ENCODE peak calls at places on chromosomes 3 and 15, in nine cellular contexts. M is mesothelial cell of epicardium, R is foreskin fibroblast, J is heart right ventricle, V is GM23338, T is astrocyte of the spinal cord, L is GM12865, I is HFF-Myc, Y is GM12878. H is an unnamed sample.

GRCh38 chr3:50380375-50381085 is 21.2 kb upstream of the TMEM115 start:
- DNase-seq in M (no peak), R (no peak), J (no peak), V (no peak), T (no peak), L (no peak), I (no peak), Y (no peak), H (no peak)

GRCh38 chr15:28892789-28893610 is 7.2 kb downstream of the APBA2 start:
- DNase-seq in M (no peak), R (no peak), J (no peak), V (no peak), T (no peak), L (no peak), I (peak; percentile 67), Y (no peak), H (no peak)

GRCh38 chr15:64500695-64501395 is 40.5 kb downstream of the ZNF609 start:
- DNase-seq in M (no peak), R (no peak), J (no peak), V (no peak), T (no peak), L (no peak), I (no peak), Y (no peak), H (no peak)

GRCh38 chr15:73081321-73081958 is 29.2 kb downstream of the NEO1 start:
- DNase-seq in M (no peak), R (peak; percentile 28), J (no peak), V (peak; percentile 74), T (peak; percentile 61), L (peak; percentile 49), I (peak; percentile 39), Y (no peak), H (no peak)

GRCh38 chr15:83380682-83381081 is 66.5 kb upstream of the SH3GL3 start:
- DNase-seq in M (no peak), R (peak; percentile 15), J (peak; percentile 32), V (peak; percentile 34), T (peak; percentile 42), L (peak; percentile 81), I (no peak), Y (peak; percentile 13), H (no peak)

GRCh38 chr3:132064114-132064513 is 29.3 kb upstream of the CPNE4 start:
- DNase-seq in M (no peak), R (no peak), J (no peak), V (peak; percentile 84), T (no peak), L (no peak), I (no peak), Y (no peak), H (no peak)

GRCh38 chr3:141959921-141960554 is 83.6 kb downstream of the ATP1B3 start:
- DNase-seq in M (no peak), R (peak; percentile 65), J (no peak), V (no peak), T (peak; percentile 49), L (no peak), I (peak; percentile 15), Y (no peak), H (no peak)

GRCh38 chr15:70497661-70498060 is 265.7 kb downstream of the UACA start:
- DNase-seq in M (no peak), R (no peak), J (no peak), V (no peak), T (no peak), L (no peak), I (no peak), Y (no peak), H (no peak)

GRCh38 chr3:127040216-127040615 is 57.3 kb downstream of the PLXNA1 start:
- DNase-seq in M (no peak), R (no peak), J (no peak), V (no peak), T (no peak), L (no peak), I (no peak), Y (no peak), H (no peak)

GRCh38 chr15:74041311-74041756 is 41.0 kb downstream of the GOLGA6A start:
- DNase-seq in M (no peak), R (no peak), J (no peak), V (no peak), T (no peak), L (no peak), I (no peak), Y (no peak), H (no peak)

GRCh38 chr3:104279617-104280016 is 1087.1 kb upstream of the ALCAM start:
- DNase-seq in M (no peak), R (no peak), J (no peak), V (no peak), T (peak; percentile 76), L (no peak), I (peak; percentile 0), Y (no peak), H (no peak)

GRCh38 chr3:116474356-116475200 is 29.3 kb upstream of the LSAMP start:
- DNase-seq in M (no peak), R (no peak), J (no peak), V (no peak), T (no peak), L (no peak), I (no peak), Y (no peak), H (no peak)

GRCh38 chr3:52792961-52793695 is 1.5 kb upstream of the ITIH3 start:
- DNase-seq in M (no peak), R (peak; percentile 14), J (no peak), V (no peak), T (no peak), L (no peak), I (no peak), Y (no peak), H (no peak)

GRCh38 chr3:52791928-52792327 is 2.7 kb upstream of the ITIH3 start:
- DNase-seq in M (no peak), R (no peak), J (no peak), V (no peak), T (no peak), L (no peak), I (no peak), Y (no peak), H (no peak)

GRCh38 chr3:52791396-52791795 is 3.2 kb upstream of the ITIH3 start:
- DNase-seq in M (no peak), R (no peak), J (no peak), V (no peak), T (no peak), L (no peak), I (no peak), Y (no peak), H (no peak)

GRCh38 chr3:52793702-52794611 is 639 bp upstream of the ITIH3 start:
- DNase-seq in M (no peak), R (no peak), J (no peak), V (no peak), T (no peak), L (no peak), I (no peak), Y (no peak), H (no peak)

DNA sequence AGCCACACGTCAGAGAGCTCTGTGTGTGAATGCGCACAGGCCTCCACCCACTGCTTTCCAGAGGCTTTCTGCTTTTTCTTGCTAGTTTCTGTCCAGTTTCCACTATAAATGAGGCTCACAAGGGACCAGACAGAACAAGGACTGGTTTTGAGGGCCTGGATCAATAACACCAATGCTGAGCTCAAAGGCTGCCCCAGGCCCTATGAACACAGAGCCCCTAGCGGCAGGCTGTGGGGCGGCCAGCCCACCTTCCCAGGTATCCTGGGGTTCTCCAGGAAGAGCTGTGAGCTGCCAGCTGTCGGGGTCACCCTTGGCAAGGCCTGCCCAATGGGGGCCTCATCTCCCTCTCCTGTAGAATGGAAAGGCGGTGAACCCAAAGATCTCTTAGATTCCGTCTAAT is 2.2 kb upstream of the ITIH3 start:
- DNase-seq in M (no peak), R (no peak), J (no peak), V (peak; percentile 71), T (no peak), L (no peak), I (no peak), Y (no peak), H (no peak)
- TF ChIP-seq CTCF in M (no peak), R (no peak), J (no peak), V (peak; percentile 56), T (peak; percentile 29), L (peak; percentile 46), I (peak; percentile 28), Y (no peak), H (peak; percentile 51)

GRCh38 chr15:32991544-32992192 is 202.8 kb downstream of the FMN1 start:
- DNase-seq in M (no peak), R (no peak), J (no peak), V (no peak), T (no peak), L (no peak), I (no peak), Y (no peak), H (no peak)

GRCh38 chr15:32990071-32990470 is 204.4 kb downstream of the FMN1 start:
- DNase-seq in M (no peak), R (no peak), J (no peak), V (no peak), T (no peak), L (no peak), I (no peak), Y (no peak), H (no peak)

GRCh38 chr15:32998182-32998581 is 196.3 kb downstream of the FMN1 start:
- DNase-seq in M (no peak), R (no peak), J (no peak), V (no peak), T (no peak), L (no peak), I (no peak), Y (no peak), H (no peak)

GRCh38 chr15:32994810-32995424 is 199.6 kb downstream of the FMN1 start:
- DNase-seq in M (no peak), R (peak; percentile 41), J (no peak), V (peak; percentile 52), T (peak; percentile 70), L (peak; percentile 44), I (no peak), Y (no peak), H (no peak)

GRCh38 chr15:32993285-32993684 is 201.2 kb downstream of the FMN1 start:
- DNase-seq in M (no peak), R (no peak), J (no peak), V (peak; percentile 47), T (peak; percentile 22), L (peak; percentile 1), I (no peak), Y (no peak), H (no peak)
- TF ChIP-seq CTCF in M (no peak), R (peak; percentile 30), J (no peak), V (peak; percentile 63), T (peak; percentile 46), L (no peak), I (no peak), Y (no peak), H (peak; percentile 62)

DNA sequence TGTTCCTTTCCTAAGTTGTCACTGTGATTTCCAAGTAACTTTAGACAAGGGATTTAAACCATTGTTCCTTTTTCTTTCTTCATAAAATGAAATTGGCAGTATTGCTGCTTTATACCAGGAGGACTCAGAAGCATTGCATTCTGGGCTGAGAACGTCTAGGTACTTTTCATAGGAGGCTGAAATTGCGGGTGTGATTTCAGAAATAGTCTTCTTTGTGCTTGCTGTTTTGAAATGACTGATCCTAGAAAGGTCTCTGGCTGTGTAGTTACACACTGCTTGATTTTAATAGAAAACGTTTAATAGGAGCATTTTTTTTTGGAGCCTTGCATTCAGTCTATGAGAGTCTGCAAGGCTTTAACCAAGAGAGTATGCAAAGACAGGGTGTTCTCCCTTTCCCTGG is 56.3 kb downstream of the PPM1L start:
- DNase-seq in M (no peak), R (no peak), J (no peak), V (no peak), T (no peak), L (peak; percentile 12), I (no peak), Y (no peak), H (no peak)
- TF ChIP-seq CTCF in M (no peak), R (no peak), J (no peak), V (no peak), T (no peak), L (no peak), I (no peak), Y (no peak), H (no peak)

GRCh38 chr3:167209011-167209410 is 171.1 kb downstream of the ZBBX start:
- DNase-seq in M (no peak), R (no peak), J (no peak), V (peak; percentile 2), T (no peak), L (no peak), I (no peak), Y (no peak), H (no peak)
- TF ChIP-seq CTCF in M (no peak), R (no peak), J (no peak), V (no peak), T (no peak), L (no peak), I (no peak), Y (no peak), H (no peak)